ENCODE peak calls at places on chromosome 3, in five cellular contexts. One of them, this sample, is unnamed.

GRCh38 chr3:63864008-63864871 is 573 bp downstream of the ATXN7 start:
- DNase-seq in hepatocyte: peak; percentile 76
- DNase-seq in HT-29: peak; percentile 23
- DNase-seq in stimulated activated CD8-positive, alpha-beta memory T cell treated with anti-CD3 and anti-CD28 coated beads, Interleukin-15, amount 100 ng/mL, for 48 hours: peak; percentile 46
- DNase-seq in NCI-H460: no peak
- DNase-seq in this sample: peak; percentile 47

GRCh38 chr3:67614195-67614594 is 40.2 kb downstream of the SUCLG2 start:
- DNase-seq in NCI-H460: no peak
- DNase-seq in stimulated activated CD8-positive, alpha-beta memory T cell treated with anti-CD3 and anti-CD28 coated beads, Interleukin-15, amount 100 ng/mL, for 48 hours: no peak
- DNase-seq in hepatocyte: no peak
- DNase-seq in HT-29: no peak
- DNase-seq in this sample: no peak

GRCh38 chr3:33076952-33077351 is 20.0 kb downstream of the GLB1 start:
- DNase-seq in hepatocyte: no peak
- DNase-seq in HT-29: no peak
- DNase-seq in stimulated activated CD8-positive, alpha-beta memory T cell treated with anti-CD3 and anti-CD28 coated beads, Interleukin-15, amount 100 ng/mL, for 48 hours: no peak
- DNase-seq in NCI-H460: no peak
- DNase-seq in this sample: no peak

GRCh38 chr3:99394831-99395733 is 243.3 kb upstream of the COL8A1 start:
- DNase-seq in hepatocyte: no peak
- DNase-seq in HT-29: peak; percentile 33
- DNase-seq in NCI-H460: peak; percentile 46
- DNase-seq in stimulated activated CD8-positive, alpha-beta memory T cell treated with anti-CD3 and anti-CD28 coated beads, Interleukin-15, amount 100 ng/mL, for 48 hours: no peak
- DNase-seq in this sample: no peak

GRCh38 chr3:67044955-67045354 is 46.8 kb downstream of the KBTBD8 start:
- DNase-seq in HT-29: no peak
- DNase-seq in hepatocyte: no peak
- DNase-seq in stimulated activated CD8-positive, alpha-beta memory T cell treated with anti-CD3 and anti-CD28 coated beads, Interleukin-15, amount 100 ng/mL, for 48 hours: no peak
- DNase-seq in NCI-H460: no peak
- DNase-seq in this sample: no peak

GRCh38 chr3:159082514-159082913 is 280.7 kb downstream of the MFSD1 start:
- DNase-seq in HT-29: no peak
- DNase-seq in hepatocyte: no peak
- DNase-seq in NCI-H460: no peak
- DNase-seq in stimulated activated CD8-positive, alpha-beta memory T cell treated with anti-CD3 and anti-CD28 coated beads, Interleukin-15, amount 100 ng/mL, for 48 hours: no peak
- DNase-seq in this sample: no peak

GRCh38 chr3:32336123-32336518 is 55.5 kb upstream of the CMTM7 start:
- DNase-seq in hepatocyte: no peak
- DNase-seq in NCI-H460: no peak
- DNase-seq in HT-29: no peak
- DNase-seq in stimulated activated CD8-positive, alpha-beta memory T cell treated with anti-CD3 and anti-CD28 coated beads, Interleukin-15, amount 100 ng/mL, for 48 hours: no peak
- DNase-seq in this sample: no peak

GRCh38 chr3:139251529-139251928 is 92.3 kb upstream of the MRPS22 start:
- DNase-seq in HT-29: no peak
- DNase-seq in hepatocyte: no peak
- DNase-seq in NCI-H460: no peak
- DNase-seq in stimulated activated CD8-positive, alpha-beta memory T cell treated with anti-CD3 and anti-CD28 coated beads, Interleukin-15, amount 100 ng/mL, for 48 hours: no peak
- DNase-seq in this sample: no peak

GRCh38 chr3:38614651-38615352 is 34.7 kb downstream of the SCN5A start:
- DNase-seq in NCI-H460: no peak
- DNase-seq in stimulated activated CD8-positive, alpha-beta memory T cell treated with anti-CD3 and anti-CD28 coated beads, Interleukin-15, amount 100 ng/mL, for 48 hours: no peak
- DNase-seq in HT-29: no peak
- DNase-seq in hepatocyte: no peak
- DNase-seq in this sample: no peak

GRCh38 chr3:197205265-197205664 is 93.1 kb downstream of the DLG1 start:
- DNase-seq in NCI-H460: no peak
- DNase-seq in HT-29: no peak
- DNase-seq in hepatocyte: no peak
- DNase-seq in stimulated activated CD8-positive, alpha-beta memory T cell treated with anti-CD3 and anti-CD28 coated beads, Interleukin-15, amount 100 ng/mL, for 48 hours: no peak
- DNase-seq in this sample: no peak

GRCh38 chr3:11522953-11523792 is 120.5 kb downstream of the VGLL4 start:
- DNase-seq in HT-29: no peak
- DNase-seq in NCI-H460: no peak
- DNase-seq in stimulated activated CD8-positive, alpha-beta memory T cell treated with anti-CD3 and anti-CD28 coated beads, Interleukin-15, amount 100 ng/mL, for 48 hours: no peak
- DNase-seq in hepatocyte: no peak
- DNase-seq in this sample: no peak

GRCh38 chr3:46542801-46543201 is 23.3 kb downstream of the LRRC2 start:
- DNase-seq in stimulated activated CD8-positive, alpha-beta memory T cell treated with anti-CD3 and anti-CD28 coated beads, Interleukin-15, amount 100 ng/mL, for 48 hours: no peak
- DNase-seq in NCI-H460: no peak
- DNase-seq in HT-29: no peak
- DNase-seq in hepatocyte: no peak
- DNase-seq in this sample: no peak

GRCh38 chr3:51947215-51947900 is 5.2 kb downstream of the PARP3 start:
- DNase-seq in stimulated activated CD8-positive, alpha-beta memory T cell treated with anti-CD3 and anti-CD28 coated beads, Interleukin-15, amount 100 ng/mL, for 48 hours: no peak
- DNase-seq in NCI-H460: no peak
- DNase-seq in hepatocyte: no peak
- DNase-seq in HT-29: no peak
- DNase-seq in this sample: no peak

GRCh38 chr3:100558233-100558632 is 51.2 kb upstream of the ADGRG7 start:
- DNase-seq in NCI-H460: no peak
- DNase-seq in hepatocyte: no peak
- DNase-seq in HT-29: no peak
- DNase-seq in stimulated activated CD8-positive, alpha-beta memory T cell treated with anti-CD3 and anti-CD28 coated beads, Interleukin-15, amount 100 ng/mL, for 48 hours: no peak
- DNase-seq in this sample: no peak

GRCh38 chr3:11379824-11380281 is 107.7 kb downstream of the ATG7 start:
- DNase-seq in NCI-H460: no peak
- DNase-seq in HT-29: no peak
- DNase-seq in hepatocyte: no peak
- DNase-seq in stimulated activated CD8-positive, alpha-beta memory T cell treated with anti-CD3 and anti-CD28 coated beads, Interleukin-15, amount 100 ng/mL, for 48 hours: no peak
- DNase-seq in this sample: no peak

GRCh38 chr3:84547971-84548970 is 410.5 kb upstream of the CADM2 start:
- DNase-seq in NCI-H460: peak; percentile 29
- DNase-seq in hepatocyte: peak; percentile 55
- DNase-seq in stimulated activated CD8-positive, alpha-beta memory T cell treated with anti-CD3 and anti-CD28 coated beads, Interleukin-15, amount 100 ng/mL, for 48 hours: no peak
- DNase-seq in HT-29: peak; percentile 0
- DNase-seq in this sample: peak; percentile 50

GRCh38 chr3:133995264-133995663 is 34.5 kb downstream of the SLCO2A1 start:
- DNase-seq in NCI-H460: no peak
- DNase-seq in stimulated activated CD8-positive, alpha-beta memory T cell treated with anti-CD3 and anti-CD28 coated beads, Interleukin-15, amount 100 ng/mL, for 48 hours: no peak
- DNase-seq in hepatocyte: no peak
- DNase-seq in HT-29: no peak
- DNase-seq in this sample: no peak

GRCh38 chr3:176663376-176663775 is 533.9 kb downstream of the TBL1XR1 start:
- DNase-seq in NCI-H460: no peak
- DNase-seq in HT-29: no peak
- DNase-seq in hepatocyte: no peak
- DNase-seq in stimulated activated CD8-positive, alpha-beta memory T cell treated with anti-CD3 and anti-CD28 coated beads, Interleukin-15, amount 100 ng/mL, for 48 hours: no peak
- DNase-seq in this sample: no peak